ENCODE peak calls at places on chromosome 14, in five cellular contexts. One of them, this sample, is unnamed.

GRCh38 chr14:53365516-53366130 is 212.5 kb upstream of the DDHD1 start:
- DNase-seq in pancreas: no peak
- DNase-seq in H9: no peak
- DNase-seq in IMR-90: peak; percentile 67
- DNase-seq in K562: no peak
- DNase-seq in this sample: no peak

GRCh38 chr14:71695603-71696350 is 236.5 kb upstream of the RGS6 start:
- DNase-seq in pancreas: no peak
- DNase-seq in H9: no peak
- DNase-seq in K562: no peak
- DNase-seq in IMR-90: no peak
- DNase-seq in this sample: no peak

GRCh38 chr14:103803661-103804060 is 43.7 kb downstream of the PPP1R13B start:
- DNase-seq in H9: no peak
- DNase-seq in IMR-90: peak; percentile 40
- DNase-seq in K562: no peak
- DNase-seq in pancreas: no peak
- DNase-seq in this sample: no peak

GRCh38 chr14:57671021-57671420 is 177.4 kb upstream of the CCDC198 start:
- DNase-seq in pancreas: no peak
- DNase-seq in H9: no peak
- DNase-seq in K562: no peak
- DNase-seq in IMR-90: no peak
- DNase-seq in this sample: no peak

GRCh38 chr14:81511110-81511900 is 22.3 kb downstream of the SEL1L start:
- DNase-seq in K562: no peak
- DNase-seq in IMR-90: no peak
- DNase-seq in pancreas: no peak
- DNase-seq in H9: no peak
- DNase-seq in this sample: no peak

GRCh38 chr14:106185837-106186233 is 659.5 kb downstream of the TMEM121 start:
- DNase-seq in H9: no peak
- DNase-seq in IMR-90: no peak
- DNase-seq in K562: no peak
- DNase-seq in pancreas: no peak
- DNase-seq in this sample: peak; percentile 76

GRCh38 chr14:21268612-21269251 is 510 bp downstream of the HNRNPC start:
- DNase-seq in K562: peak; percentile 42
- DNase-seq in IMR-90: peak; percentile 65
- DNase-seq in H9: no peak
- DNase-seq in pancreas: no peak
- DNase-seq in this sample: no peak

GRCh38 chr14:58362798-58363412 is 32.8 kb upstream of the TOMM20L start:
- DNase-seq in K562: peak; percentile 11
- DNase-seq in H9: no peak
- DNase-seq in IMR-90: peak; percentile 17
- DNase-seq in pancreas: no peak
- DNase-seq in this sample: no peak

GRCh38 chr14:24058260-24058950 is 6.6 kb downstream of the CARMIL3 start:
- DNase-seq in pancreas: peak; percentile 78
- DNase-seq in IMR-90: peak; percentile 64
- DNase-seq in K562: no peak
- DNase-seq in H9: no peak
- DNase-seq in this sample: no peak

GRCh38 chr14:24337144-24337823 is 2.4 kb upstream of the ADCY4 start:
- DNase-seq in K562: no peak
- DNase-seq in pancreas: no peak
- DNase-seq in H9: no peak
- DNase-seq in IMR-90: no peak
- DNase-seq in this sample: no peak

GRCh38 chr14:24219080-24219479 is 3.2 kb upstream of the MDP1 start:
- DNase-seq in pancreas: no peak
- DNase-seq in H9: no peak
- DNase-seq in K562: no peak
- DNase-seq in IMR-90: no peak
- DNase-seq in this sample: no peak

GRCh38 chr14:53953002-53953827 is 3.4 kb downstream of the BMP4 start:
- DNase-seq in K562: peak; percentile 19
- DNase-seq in H9: peak; percentile 86
- DNase-seq in pancreas: peak; percentile 80
- DNase-seq in IMR-90: peak; percentile 74
- DNase-seq in this sample: no peak

GRCh38 chr14:77314043-77314442 is 6.6 kb downstream of the POMT2 start:
- DNase-seq in K562: no peak
- DNase-seq in IMR-90: peak; percentile 89
- DNase-seq in pancreas: no peak
- DNase-seq in H9: peak; percentile 49
- DNase-seq in this sample: no peak

GRCh38 chr14:49970474-49971147 is 77.7 kb downstream of the ARF6 start:
- DNase-seq in IMR-90: peak; percentile 49
- DNase-seq in H9: no peak
- DNase-seq in K562: peak; percentile 38
- DNase-seq in pancreas: no peak
- DNase-seq in this sample: no peak

GRCh38 chr14:71320734-71321555 is 413.7 kb downstream of the PCNX1 start:
- DNase-seq in K562: peak; percentile 56
- DNase-seq in pancreas: peak; percentile 72
- DNase-seq in H9: peak; percentile 49
- DNase-seq in IMR-90: peak; percentile 69
- DNase-seq in this sample: peak; percentile 36

GRCh38 chr14:59631237-59631636 is 54.6 kb upstream of the CCDC175 start:
- DNase-seq in K562: peak; percentile 23
- DNase-seq in IMR-90: no peak
- DNase-seq in pancreas: no peak
- DNase-seq in H9: peak; percentile 68
- DNase-seq in this sample: no peak

GRCh38 chr14:63555572-63555971 is 12.4 kb upstream of the PPP2R5E start:
- DNase-seq in IMR-90: no peak
- DNase-seq in K562: no peak
- DNase-seq in pancreas: no peak
- DNase-seq in H9: no peak
- DNase-seq in this sample: no peak

GRCh38 chr14:53389207-53389606 is 236.1 kb upstream of the DDHD1 start:
- DNase-seq in H9: no peak
- DNase-seq in IMR-90: peak; percentile 76
- DNase-seq in K562: no peak
- DNase-seq in pancreas: no peak
- DNase-seq in this sample: no peak

GRCh38 chr14:104130974-104131651 is 7.3 kb upstream of the KIF26A start:
- DNase-seq in H9: peak; percentile 65
- DNase-seq in IMR-90: peak; percentile 1
- DNase-seq in K562: no peak
- DNase-seq in pancreas: peak; percentile 81
- DNase-seq in this sample: peak; percentile 5

GRCh38 chr14:21923820-21924219 is 250.2 kb upstream of the OR4E1 start:
- DNase-seq in H9: no peak
- DNase-seq in pancreas: no peak
- DNase-seq in IMR-90: no peak
- DNase-seq in K562: no peak
- DNase-seq in this sample: peak; percentile 25

GRCh38 chr14:62179367-62180018 is 417.3 kb downstream of the SNAPC1 start:
- DNase-seq in H9: peak; percentile 64
- DNase-seq in K562: no peak
- DNase-seq in pancreas: peak; percentile 31
- DNase-seq in IMR-90: peak; percentile 91
- DNase-seq in this sample: no peak

GRCh38 chr14:37590096-37590809 is 4.8 kb downstream of the FOXA1 start:
- DNase-seq in K562: no peak
- DNase-seq in pancreas: no peak
- DNase-seq in IMR-90: no peak
- DNase-seq in H9: no peak
- DNase-seq in this sample: no peak
- H3K27me3 ChIP-seq in K562: no peaks in the 10 kb centered on the region
- H3K27me3 ChIP-seq in pancreas: peaks cover 12% of the 10 kb centered on the region
- H3K27me3 ChIP-seq in IMR-90: peaks cover 74% of the 10 kb centered on the region
- H3K27me3 ChIP-seq in H9: peaks cover 70% of the 10 kb centered on the region
- H3K27me3 ChIP-seq in this sample: peaks cover 86% of the 10 kb centered on the region

DNA sequence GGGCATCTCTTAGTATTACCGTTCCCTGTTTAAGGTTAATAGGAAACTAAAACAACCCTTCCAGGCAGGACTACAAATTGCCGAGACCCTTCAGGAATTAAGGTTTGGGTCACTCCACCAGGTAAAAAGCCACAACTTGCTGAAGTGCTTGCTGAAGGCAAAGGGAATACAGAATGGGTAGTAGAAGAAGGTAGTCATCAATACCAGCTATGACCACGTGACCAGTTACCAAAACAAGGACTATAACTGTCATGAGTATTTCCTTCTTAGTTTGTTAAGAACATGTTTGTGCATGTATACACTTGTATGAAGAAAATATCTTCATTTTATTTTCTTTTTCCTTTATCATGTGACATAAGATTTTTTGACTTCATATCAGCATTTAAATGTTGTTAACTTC is 578.7 kb upstream of the FBXO33 start:
- DNase-seq in K562: no peak
- DNase-seq in H9: no peak
- DNase-seq in IMR-90: no peak
- DNase-seq in pancreas: no peak
- DNase-seq in this sample: no peak
- TF ChIP-seq CTCF in K562: no peak
- TF ChIP-seq CTCF in H9: no peak
- TF ChIP-seq CTCF in IMR-90: no peak
- TF ChIP-seq CTCF in pancreas: no peak
- TF ChIP-seq CTCF in this sample: no peak

DNA sequence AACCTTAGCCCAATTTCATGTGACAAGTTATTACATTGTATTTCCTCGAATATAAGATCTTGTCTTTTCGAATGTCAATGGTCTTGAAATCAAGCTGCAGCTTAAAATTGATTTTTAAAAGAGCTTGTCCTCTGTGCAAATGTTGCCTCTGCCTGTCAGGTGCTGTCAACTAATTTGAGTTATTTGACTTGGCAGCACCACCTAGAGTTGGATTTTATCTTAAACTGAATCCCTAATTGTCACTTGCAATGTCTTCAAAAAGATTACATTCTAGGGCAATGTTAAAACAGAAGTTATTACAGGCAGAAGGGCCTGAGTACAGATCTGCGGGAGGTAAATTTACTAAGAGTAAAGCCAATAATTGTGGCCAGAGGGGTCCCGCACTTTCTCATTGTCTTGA is 26.2 kb upstream of the TUNAR start:
- DNase-seq in K562: no peak
- DNase-seq in IMR-90: no peak
- DNase-seq in H9: no peak
- DNase-seq in pancreas: no peak
- DNase-seq in this sample: no peak
- H3K27me3 ChIP-seq in K562: no peaks in the 10 kb centered on the region
- H3K27me3 ChIP-seq in IMR-90: no peaks in the 10 kb centered on the region
- H3K27me3 ChIP-seq in H9: no peaks in the 10 kb centered on the region
- H3K27me3 ChIP-seq in pancreas: no peaks in the 10 kb centered on the region
- H3K27me3 ChIP-seq in this sample: peaks cover 4% of the 10 kb centered on the region

DNA sequence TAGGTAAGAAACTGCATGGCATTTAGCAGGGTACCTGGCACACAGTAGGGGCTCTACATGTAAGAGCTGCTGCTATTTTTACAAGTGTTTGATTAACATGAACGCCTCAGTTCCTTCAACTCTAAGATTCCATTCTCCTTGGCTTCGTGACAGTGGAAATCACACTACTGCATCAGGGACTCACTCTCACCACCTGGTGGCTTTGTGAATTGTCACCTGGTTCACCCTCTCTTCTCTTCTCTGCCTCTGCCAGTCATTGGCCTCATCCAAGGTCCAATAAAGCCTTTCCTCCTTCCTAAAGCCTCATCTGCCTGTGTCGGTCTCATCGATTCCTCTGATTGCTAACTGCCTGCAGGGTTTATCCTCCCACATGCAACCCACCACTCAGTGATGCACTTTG is 476.4 kb downstream of the VRK1 start:
- DNase-seq in IMR-90: no peak
- DNase-seq in pancreas: no peak
- DNase-seq in K562: no peak
- DNase-seq in H9: no peak
- DNase-seq in this sample: no peak
- TF ChIP-seq CTCF in IMR-90: no peak
- TF ChIP-seq CTCF in pancreas: no peak
- TF ChIP-seq CTCF in K562: no peak
- TF ChIP-seq CTCF in H9: peak; percentile 38
- TF ChIP-seq CTCF in this sample: no peak